ENCODE peak calls at places on chromosomes 5 and 9, in four cellular contexts. One of them, this sample, is unnamed.

GRCh38 chr9:70988551-70988950 is 132.9 kb downstream of the TRPM3 start:
- DNase-seq in cardiac fibroblast: peak
- DNase-seq in Peyer's patch: no peak
- DNase-seq in kidney: no peak
- DNase-seq in this sample: peak

GRCh38 chr9:105158898-105159297 is 85.6 kb upstream of the SLC44A1 start:
- DNase-seq in kidney: no peak
- DNase-seq in cardiac fibroblast: no peak
- DNase-seq in Peyer's patch: no peak
- DNase-seq in this sample: no peak

GRCh38 chr5:73272351-73272750 is 99.4 kb downstream of the TMEM174 start:
- DNase-seq in kidney: no peak
- DNase-seq in Peyer's patch: no peak
- DNase-seq in cardiac fibroblast: no peak
- DNase-seq in this sample: no peak

GRCh38 chr9:35599763-35600604 is 5.1 kb upstream of the TESK1 start:
- DNase-seq in kidney: no peak
- DNase-seq in Peyer's patch: no peak
- DNase-seq in cardiac fibroblast: peak
- DNase-seq in this sample: no peak

GRCh38 chr5:9173281-9174048 is 372.4 kb downstream of the SEMA5A start:
- DNase-seq in kidney: no peak
- DNase-seq in Peyer's patch: no peak
- DNase-seq in cardiac fibroblast: peak
- DNase-seq in this sample: peak

GRCh38 chr9:134592018-134592818 is 49.4 kb upstream of the COL5A1 start:
- DNase-seq in Peyer's patch: peak
- DNase-seq in cardiac fibroblast: peak
- DNase-seq in kidney: no peak
- DNase-seq in this sample: peak

GRCh38 chr5:149389552-149390495 is 10.7 kb upstream of the IL17B start:
- DNase-seq in Peyer's patch: no peak
- DNase-seq in cardiac fibroblast: no peak
- DNase-seq in kidney: no peak
- DNase-seq in this sample: no peak

GRCh38 chr5:83802686-83803085 is 82.0 kb upstream of the HAPLN1 start:
- DNase-seq in cardiac fibroblast: no peak
- DNase-seq in Peyer's patch: no peak
- DNase-seq in kidney: no peak
- DNase-seq in this sample: no peak

GRCh38 chr5:18314192-18314778 is 680.0 kb downstream of the TAF11L14 start:
- DNase-seq in cardiac fibroblast: peak
- DNase-seq in Peyer's patch: no peak
- DNase-seq in kidney: no peak
- DNase-seq in this sample: peak

DNA sequence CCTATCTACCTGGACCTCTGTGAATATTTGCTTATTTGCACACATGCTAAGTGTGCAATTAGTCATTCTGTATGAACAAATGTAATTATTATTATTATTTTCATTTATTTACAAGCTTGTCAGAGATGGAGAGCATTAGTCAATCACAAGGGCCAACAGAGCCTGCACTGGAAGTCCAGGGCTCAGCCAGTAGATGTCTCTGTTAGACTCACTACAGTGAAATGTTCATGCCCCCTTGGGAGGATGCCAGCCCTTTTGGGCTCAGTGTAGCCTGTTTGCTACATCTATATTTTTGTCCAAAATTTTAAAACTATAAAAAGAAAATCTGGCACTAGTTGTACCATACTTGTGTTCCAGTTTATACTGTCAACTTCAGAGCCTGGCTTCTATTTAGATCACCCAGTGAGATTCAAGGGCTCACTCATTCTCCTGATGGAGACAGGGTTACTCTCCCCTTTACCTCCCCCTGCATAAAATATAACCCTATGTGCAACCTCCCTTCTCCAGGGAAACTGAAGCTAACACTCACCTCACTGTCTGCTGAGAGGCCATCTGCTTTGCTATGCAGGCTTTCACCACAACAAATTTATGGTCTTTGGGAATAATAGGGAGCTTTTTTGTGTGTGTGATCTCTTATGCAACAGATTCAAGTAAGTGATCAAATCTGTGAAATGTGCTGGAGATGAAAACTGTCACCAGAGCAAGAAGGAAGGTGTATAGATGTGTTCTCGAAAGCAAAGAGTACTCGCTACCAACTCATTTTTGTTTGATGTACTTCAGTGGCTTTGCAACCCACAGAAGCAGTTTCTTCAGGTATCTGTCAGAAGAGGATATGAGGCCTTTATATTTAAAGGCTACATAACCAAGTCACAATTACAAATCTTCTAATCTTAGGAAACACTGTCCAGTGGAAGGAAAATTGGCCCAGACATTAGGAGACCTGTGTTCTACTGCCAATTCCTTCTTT is 99.9 kb upstream of the TLE4 start:
- DNase-seq in Peyer's patch: peak
- DNase-seq in cardiac fibroblast: peak
- DNase-seq in kidney: peak
- DNase-seq in this sample: peak
- TF ChIP-seq CTCF in Peyer's patch: peak
- TF ChIP-seq CTCF in cardiac fibroblast: peak
- TF ChIP-seq CTCF in kidney: peak
- TF ChIP-seq CTCF in this sample: peak

DNA sequence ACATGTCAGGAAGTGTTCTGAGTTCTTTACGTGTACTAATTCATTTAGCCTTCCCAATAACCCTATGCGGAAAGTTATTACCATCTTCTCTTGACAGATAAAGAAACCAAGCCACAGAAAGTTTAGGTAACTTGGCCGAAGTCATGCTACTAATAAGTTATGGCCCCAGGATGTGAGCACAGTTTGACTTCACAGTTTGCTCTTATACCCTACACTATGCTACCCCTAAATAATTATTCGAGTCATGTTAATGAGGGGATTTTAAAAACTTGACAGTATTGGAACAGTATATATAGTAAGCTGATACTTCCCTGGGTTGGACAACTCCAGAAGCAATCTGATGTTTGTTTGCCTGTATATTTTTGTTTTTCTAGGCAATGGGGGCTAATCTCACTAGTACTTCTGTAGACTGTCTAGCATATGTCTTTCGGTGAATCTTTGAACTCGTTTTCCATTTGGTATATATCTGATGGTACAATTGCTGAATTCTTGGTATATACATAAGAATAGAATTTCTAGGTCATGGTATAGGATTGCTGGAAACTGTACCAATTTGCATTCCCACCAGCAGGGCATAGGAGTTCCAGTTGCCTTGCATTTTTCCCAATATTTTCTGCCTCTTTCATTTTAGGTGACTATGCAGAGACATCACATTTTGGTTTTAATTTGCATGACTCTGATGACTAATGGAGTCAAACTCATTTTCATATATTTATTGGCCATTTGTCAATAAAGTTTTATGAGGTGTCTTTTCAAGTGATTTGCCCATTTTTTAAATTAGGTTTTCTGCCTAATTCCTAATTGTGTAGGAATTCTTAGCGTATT is 29.2 kb upstream of the PDCD1LG2 start:
- DNase-seq in kidney: no peak
- DNase-seq in Peyer's patch: no peak
- DNase-seq in cardiac fibroblast: no peak
- DNase-seq in this sample: no peak
- TF ChIP-seq CTCF in kidney: no peak
- TF ChIP-seq CTCF in Peyer's patch: no peak
- TF ChIP-seq CTCF in cardiac fibroblast: peak
- TF ChIP-seq CTCF in this sample: peak

GRCh38 chr5:90421136-90421535 is 11.6 kb upstream of the CETN3 start:
- DNase-seq in kidney: no peak
- DNase-seq in Peyer's patch: no peak
- DNase-seq in cardiac fibroblast: peak
- DNase-seq in this sample: no peak
- TF ChIP-seq CTCF in kidney: peak
- TF ChIP-seq CTCF in Peyer's patch: no peak
- TF ChIP-seq CTCF in cardiac fibroblast: peak
- TF ChIP-seq CTCF in this sample: peak

DNA sequence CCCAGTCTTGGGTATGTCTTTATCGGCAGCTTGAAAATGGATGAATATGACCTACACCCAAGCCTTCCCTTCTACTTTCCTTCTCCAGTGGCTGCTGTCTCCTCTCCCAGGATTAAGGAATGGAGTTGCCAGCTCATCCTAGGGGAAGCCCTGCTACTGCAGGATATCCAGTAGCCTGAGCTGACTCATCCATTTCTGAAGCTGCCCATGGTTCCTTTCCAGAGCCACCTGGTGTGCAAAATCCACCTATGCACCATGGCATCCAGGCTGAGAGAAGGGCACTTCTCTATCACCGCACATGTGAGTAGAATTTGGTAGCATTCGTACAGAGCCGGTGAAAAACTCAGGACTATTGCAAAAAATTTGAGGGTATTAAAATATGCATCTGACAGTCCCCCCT is 290.8 kb downstream of the YTHDC2 start:
- DNase-seq in Peyer's patch: no peak
- DNase-seq in cardiac fibroblast: no peak
- DNase-seq in kidney: no peak
- DNase-seq in this sample: peak
- TF ChIP-seq CTCF in Peyer's patch: no peak
- TF ChIP-seq CTCF in cardiac fibroblast: no peak
- TF ChIP-seq CTCF in kidney: no peak
- TF ChIP-seq CTCF in this sample: no peak

GRCh38 chr5:86679529-86679928 is 61.8 kb downstream of the COX7C start:
- DNase-seq in kidney: no peak
- DNase-seq in cardiac fibroblast: peak
- DNase-seq in Peyer's patch: peak
- DNase-seq in this sample: peak
- TF ChIP-seq CTCF in kidney: peak
- TF ChIP-seq CTCF in cardiac fibroblast: peak
- TF ChIP-seq CTCF in Peyer's patch: peak
- TF ChIP-seq CTCF in this sample: peak

GRCh38 chr5:146533260-146533857 is 17.4 kb upstream of the GPR151 start:
- DNase-seq in Peyer's patch: peak
- DNase-seq in cardiac fibroblast: peak
- DNase-seq in kidney: no peak
- DNase-seq in this sample: peak

GRCh38 chr5:146529984-146530383 is 14.0 kb upstream of the GPR151 start:
- DNase-seq in kidney: no peak
- DNase-seq in Peyer's patch: no peak
- DNase-seq in cardiac fibroblast: no peak
- DNase-seq in this sample: no peak

GRCh38 chr5:146523698-146524097 is 7.7 kb upstream of the GPR151 start:
- DNase-seq in kidney: no peak
- DNase-seq in cardiac fibroblast: no peak
- DNase-seq in Peyer's patch: no peak
- DNase-seq in this sample: no peak

GRCh38 chr5:146527785-146528184 is 11.8 kb upstream of the GPR151 start:
- DNase-seq in Peyer's patch: no peak
- DNase-seq in kidney: no peak
- DNase-seq in cardiac fibroblast: no peak
- DNase-seq in this sample: no peak

GRCh38 chr5:146528232-146528631 is 12.2 kb upstream of the GPR151 start:
- DNase-seq in kidney: no peak
- DNase-seq in cardiac fibroblast: peak
- DNase-seq in Peyer's patch: no peak
- DNase-seq in this sample: no peak
- TF ChIP-seq CTCF in kidney: no peak
- TF ChIP-seq CTCF in cardiac fibroblast: no peak
- TF ChIP-seq CTCF in Peyer's patch: no peak
- TF ChIP-seq CTCF in this sample: no peak

GRCh38 chr5:40406426-40407211 is 273.1 kb upstream of the PTGER4 start:
- DNase-seq in kidney: no peak
- DNase-seq in Peyer's patch: peak
- DNase-seq in cardiac fibroblast: no peak
- DNase-seq in this sample: no peak
- TF ChIP-seq CTCF in kidney: no peak
- TF ChIP-seq CTCF in Peyer's patch: no peak
- TF ChIP-seq CTCF in cardiac fibroblast: no peak
- TF ChIP-seq CTCF in this sample: no peak

GRCh38 chr5:92641031-92641962 is 939.7 kb downstream of the NR2F1-AS1 start:
- DNase-seq in cardiac fibroblast: peak
- DNase-seq in Peyer's patch: no peak
- DNase-seq in kidney: peak
- DNase-seq in this sample: peak

GRCh38 chr5:92644271-92644886 is 936.6 kb downstream of the NR2F1-AS1 start:
- DNase-seq in Peyer's patch: no peak
- DNase-seq in kidney: no peak
- DNase-seq in cardiac fibroblast: no peak
- DNase-seq in this sample: no peak
- TF ChIP-seq CTCF in Peyer's patch: no peak
- TF ChIP-seq CTCF in kidney: no peak
- TF ChIP-seq CTCF in cardiac fibroblast: peak
- TF ChIP-seq CTCF in this sample: peak

GRCh38 chr9:84966876-84967830 is 297.6 kb downstream of the NTRK2 start:
- DNase-seq in cardiac fibroblast: no peak
- DNase-seq in kidney: no peak
- DNase-seq in Peyer's patch: no peak
- DNase-seq in this sample: no peak
- TF ChIP-seq CTCF in cardiac fibroblast: no peak
- TF ChIP-seq CTCF in kidney: no peak
- TF ChIP-seq CTCF in Peyer's patch: no peak
- TF ChIP-seq CTCF in this sample: no peak

DNA sequence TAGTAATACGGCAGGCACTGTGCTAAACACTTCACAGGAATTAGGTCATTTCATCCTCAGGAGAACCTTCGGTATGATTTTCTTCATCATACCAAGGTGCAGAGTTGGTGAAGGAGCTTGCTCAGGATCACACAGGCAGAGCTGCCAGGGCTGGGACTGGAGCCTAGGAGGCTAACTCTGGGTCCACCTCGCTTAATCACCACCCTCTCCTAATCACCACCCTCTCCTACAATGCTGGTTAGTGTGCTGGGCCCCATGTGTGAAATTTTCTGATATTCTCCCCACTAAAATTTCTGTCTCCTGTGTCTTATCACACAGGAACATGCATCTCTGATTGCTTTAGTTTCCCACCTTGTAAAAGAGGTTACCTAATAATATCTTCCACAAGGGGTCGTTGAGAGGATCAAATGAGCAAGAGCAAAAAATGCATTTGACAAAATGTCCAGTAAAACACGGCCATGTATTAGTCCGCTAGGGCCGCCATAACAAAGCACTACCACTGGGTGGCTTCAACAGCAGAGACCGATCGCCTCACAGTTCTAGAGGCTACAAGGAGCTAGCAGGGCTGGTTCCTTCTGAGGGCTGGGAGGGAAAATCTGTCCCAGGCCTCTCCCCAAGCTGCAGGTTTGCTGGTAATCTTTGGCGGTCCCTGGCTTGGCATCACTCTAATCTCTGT is 128.2 kb upstream of the NFIB start:
- DNase-seq in Peyer's patch: no peak
- DNase-seq in kidney: no peak
- DNase-seq in cardiac fibroblast: peak
- DNase-seq in this sample: no peak
- TF ChIP-seq CTCF in Peyer's patch: no peak
- TF ChIP-seq CTCF in kidney: peak
- TF ChIP-seq CTCF in cardiac fibroblast: peak
- TF ChIP-seq CTCF in this sample: peak

This sample was measured in HFFc6.